ENCODE peak calls at places on chromosome 10, in seven cellular contexts. One of them, this sample, is unnamed. For H3K4me1 and H3K36me3, the result is how much of the 10 kb centered on the place peaks cover.

GRCh38 chr10:29141761-29142160 is 147.1 kb upstream of the LYZL1 start:
- DNase-seq in iPS DF 6.9: no peak
- DNase-seq in NT2/D1: no peak
- DNase-seq in CD8-positive, alpha-beta memory T cell: no peak
- DNase-seq in IMR-90: no peak
- DNase-seq in left lung: no peak
- DNase-seq in RWPE2: no peak
- DNase-seq in this sample: no peak

GRCh38 chr10:89022734-89023133 is 32.1 kb downstream of the FAS start:
- DNase-seq in iPS DF 6.9: no peak
- DNase-seq in NT2/D1: no peak
- DNase-seq in CD8-positive, alpha-beta memory T cell: no peak
- DNase-seq in IMR-90: no peak
- DNase-seq in left lung: no peak
- DNase-seq in RWPE2: no peak
- DNase-seq in this sample: no peak

GRCh38 chr10:96236090-96236478 is 35.3 kb downstream of the BLNK start:
- DNase-seq in iPS DF 6.9: no peak
- DNase-seq in NT2/D1: no peak
- DNase-seq in CD8-positive, alpha-beta memory T cell: no peak
- DNase-seq in IMR-90: no peak
- DNase-seq in left lung: peak
- DNase-seq in RWPE2: no peak
- DNase-seq in this sample: no peak

GRCh38 chr10:78664929-78665525 is 403.7 kb upstream of the ZMIZ1 start:
- DNase-seq in iPS DF 6.9: peak
- DNase-seq in NT2/D1: peak
- DNase-seq in CD8-positive, alpha-beta memory T cell: no peak
- DNase-seq in IMR-90: peak
- DNase-seq in left lung: no peak
- DNase-seq in RWPE2: no peak
- DNase-seq in this sample: no peak

GRCh38 chr10:58576736-58577366 is 64.2 kb downstream of the BICC1 start:
- DNase-seq in iPS DF 6.9: no peak
- DNase-seq in NT2/D1: no peak
- DNase-seq in CD8-positive, alpha-beta memory T cell: no peak
- DNase-seq in IMR-90: no peak
- DNase-seq in left lung: no peak
- DNase-seq in RWPE2: no peak
- DNase-seq in this sample: no peak

GRCh38 chr10:114413398-114413797 is 9.1 kb upstream of the AFAP1L2 start:
- DNase-seq in iPS DF 6.9: no peak
- DNase-seq in NT2/D1: no peak
- DNase-seq in CD8-positive, alpha-beta memory T cell: no peak
- DNase-seq in IMR-90: no peak
- DNase-seq in left lung: peak
- DNase-seq in RWPE2: peak
- DNase-seq in this sample: peak

GRCh38 chr10:73586583-73586984 is 4.6 kb downstream of the USP54 start:
- DNase-seq in iPS DF 6.9: no peak
- DNase-seq in NT2/D1: no peak
- DNase-seq in CD8-positive, alpha-beta memory T cell: no peak
- DNase-seq in IMR-90: peak
- DNase-seq in left lung: no peak
- DNase-seq in RWPE2: no peak
- DNase-seq in this sample: peak

GRCh38 chr10:132403511-132404168 is 6.6 kb downstream of the PWWP2B start:
- DNase-seq in iPS DF 6.9: no peak
- DNase-seq in NT2/D1: no peak
- DNase-seq in CD8-positive, alpha-beta memory T cell: no peak
- DNase-seq in IMR-90: no peak
- DNase-seq in left lung: peak
- DNase-seq in RWPE2: no peak
- DNase-seq in this sample: peak

GRCh38 chr10:79377557-79378382 is 30.5 kb downstream of the PPIF start:
- DNase-seq in iPS DF 6.9: no peak
- DNase-seq in NT2/D1: no peak
- DNase-seq in CD8-positive, alpha-beta memory T cell: no peak
- DNase-seq in IMR-90: no peak
- DNase-seq in left lung: no peak
- DNase-seq in RWPE2: no peak
- DNase-seq in this sample: no peak

GRCh38 chr10:71877818-71878217 is 26.8 kb upstream of the PSAP start:
- DNase-seq in iPS DF 6.9: no peak
- DNase-seq in NT2/D1: no peak
- DNase-seq in CD8-positive, alpha-beta memory T cell: no peak
- DNase-seq in IMR-90: no peak
- DNase-seq in left lung: no peak
- DNase-seq in RWPE2: no peak
- DNase-seq in this sample: no peak

GRCh38 chr10:87093461-87094372 is 926 bp downstream of the GLUD1 start:
- DNase-seq in iPS DF 6.9: no peak
- DNase-seq in NT2/D1: peak
- DNase-seq in CD8-positive, alpha-beta memory T cell: peak
- DNase-seq in IMR-90: peak
- DNase-seq in left lung: peak
- DNase-seq in RWPE2: peak
- DNase-seq in this sample: peak

GRCh38 chr10:94042001-94042813 is 48.5 kb downstream of the PLCE1 start:
- DNase-seq in iPS DF 6.9: no peak
- DNase-seq in NT2/D1: no peak
- DNase-seq in CD8-positive, alpha-beta memory T cell: no peak
- DNase-seq in IMR-90: peak
- DNase-seq in left lung: no peak
- DNase-seq in RWPE2: no peak
- DNase-seq in this sample: no peak

GRCh38 chr10:22624289-22624738 is 90.1 kb downstream of the PIP4K2A start:
- DNase-seq in iPS DF 6.9: no peak
- DNase-seq in NT2/D1: no peak
- DNase-seq in CD8-positive, alpha-beta memory T cell: peak
- DNase-seq in IMR-90: peak
- DNase-seq in left lung: no peak
- DNase-seq in RWPE2: no peak
- DNase-seq in this sample: no peak

GRCh38 chr10:70714245-70714644 is 41.9 kb downstream of the ADAMTS14 start:
- DNase-seq in iPS DF 6.9: no peak
- DNase-seq in NT2/D1: no peak
- DNase-seq in CD8-positive, alpha-beta memory T cell: no peak
- DNase-seq in IMR-90: no peak
- DNase-seq in left lung: no peak
- DNase-seq in RWPE2: no peak
- DNase-seq in this sample: no peak

GRCh38 chr10:91665842-91666241 is 33.0 kb upstream of the PPP1R3C start:
- DNase-seq in iPS DF 6.9: no peak
- DNase-seq in NT2/D1: no peak
- DNase-seq in CD8-positive, alpha-beta memory T cell: no peak
- DNase-seq in IMR-90: peak
- DNase-seq in left lung: no peak
- DNase-seq in RWPE2: no peak
- DNase-seq in this sample: no peak

GRCh38 chr10:100334762-100335161 is 4.7 kb upstream of the PKD2L1 start:
- DNase-seq in iPS DF 6.9: no peak
- DNase-seq in NT2/D1: no peak
- DNase-seq in CD8-positive, alpha-beta memory T cell: no peak
- DNase-seq in IMR-90: no peak
- DNase-seq in left lung: no peak
- DNase-seq in RWPE2: no peak
- DNase-seq in this sample: no peak

GRCh38 chr10:88707429-88708110 is 1.5 kb downstream of the LIPK start:
- DNase-seq in iPS DF 6.9: no peak
- DNase-seq in NT2/D1: no peak
- DNase-seq in CD8-positive, alpha-beta memory T cell: no peak
- DNase-seq in IMR-90: peak
- DNase-seq in left lung: no peak
- DNase-seq in RWPE2: no peak
- DNase-seq in this sample: no peak

GRCh38 chr10:133261726-133262325 is 14.8 kb downstream of the ADAM8 start:
- DNase-seq in iPS DF 6.9: no peak
- DNase-seq in NT2/D1: no peak
- DNase-seq in CD8-positive, alpha-beta memory T cell: peak
- DNase-seq in IMR-90: peak
- DNase-seq in left lung: peak
- DNase-seq in RWPE2: no peak
- DNase-seq in this sample: peak

GRCh38 chr10:88687853-88688467 is 18.1 kb upstream of the LIPK start:
- DNase-seq in iPS DF 6.9: no peak
- DNase-seq in NT2/D1: no peak
- DNase-seq in CD8-positive, alpha-beta memory T cell: peak
- DNase-seq in IMR-90: peak
- DNase-seq in left lung: no peak
- DNase-seq in RWPE2: no peak
- DNase-seq in this sample: no peak

GRCh38 chr10:3780056-3780765 is 4.8 kb downstream of the KLF6 start:
- DNase-seq in iPS DF 6.9: no peak
- DNase-seq in NT2/D1: no peak
- DNase-seq in CD8-positive, alpha-beta memory T cell: no peak
- DNase-seq in IMR-90: peak
- DNase-seq in left lung: no peak
- DNase-seq in RWPE2: no peak
- DNase-seq in this sample: no peak
- H3K4me1 ChIP-seq in iPS DF 6.9: under half
- H3K4me1 ChIP-seq in NT2/D1: under half
- H3K4me1 ChIP-seq in CD8-positive, alpha-beta memory T cell: half or more
- H3K4me1 ChIP-seq in IMR-90: under half
- H3K4me1 ChIP-seq in left lung: half or more
- H3K4me1 ChIP-seq in RWPE2: half or more
- H3K4me1 ChIP-seq in this sample: half or more

DNA sequence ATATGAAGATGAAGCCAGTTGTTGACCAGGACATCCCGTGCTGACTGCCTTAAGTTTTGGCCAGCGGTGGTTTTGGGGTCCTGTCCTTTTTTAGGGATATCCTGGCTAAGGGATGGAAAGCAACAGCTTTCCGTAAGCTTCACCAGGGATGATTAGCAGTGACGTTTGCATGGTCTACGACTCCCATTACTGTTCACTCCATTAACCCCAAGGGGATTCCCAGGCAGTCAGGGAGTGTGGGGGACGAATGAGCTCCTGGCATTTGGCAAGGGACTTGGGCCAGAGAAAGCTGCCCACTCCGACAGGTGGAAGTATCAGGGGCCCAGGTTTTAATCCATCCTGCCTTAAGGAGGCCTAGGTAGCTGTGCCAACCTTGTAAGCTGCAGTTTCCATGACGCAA is 66.8 kb downstream of the ITGB1 start:
- DNase-seq in iPS DF 6.9: no peak
- DNase-seq in NT2/D1: no peak
- DNase-seq in CD8-positive, alpha-beta memory T cell: no peak
- DNase-seq in IMR-90: no peak
- DNase-seq in left lung: no peak
- DNase-seq in RWPE2: no peak
- DNase-seq in this sample: no peak
- H3K36me3 ChIP-seq in iPS DF 6.9: under half
- H3K36me3 ChIP-seq in NT2/D1: under half
- H3K36me3 ChIP-seq in CD8-positive, alpha-beta memory T cell: under half
- H3K36me3 ChIP-seq in IMR-90: under half
- H3K36me3 ChIP-seq in left lung: under half
- H3K36me3 ChIP-seq in RWPE2: under half
- H3K36me3 ChIP-seq in this sample: under half

GRCh38 chr10:14660872-14661271 is 113.8 kb downstream of the FAM107B start:
- DNase-seq in iPS DF 6.9: no peak
- DNase-seq in NT2/D1: no peak
- DNase-seq in CD8-positive, alpha-beta memory T cell: no peak
- DNase-seq in IMR-90: no peak
- DNase-seq in left lung: no peak
- DNase-seq in RWPE2: no peak
- DNase-seq in this sample: no peak

GRCh38 chr10:14656052-14656451 is 118.6 kb downstream of the FAM107B start:
- DNase-seq in iPS DF 6.9: no peak
- DNase-seq in NT2/D1: no peak
- DNase-seq in CD8-positive, alpha-beta memory T cell: no peak
- DNase-seq in IMR-90: no peak
- DNase-seq in left lung: no peak
- DNase-seq in RWPE2: no peak
- DNase-seq in this sample: no peak

GRCh38 chr10:14661818-14662217 is 112.9 kb downstream of the FAM107B start:
- DNase-seq in iPS DF 6.9: no peak
- DNase-seq in NT2/D1: no peak
- DNase-seq in CD8-positive, alpha-beta memory T cell: no peak
- DNase-seq in IMR-90: no peak
- DNase-seq in left lung: no peak
- DNase-seq in RWPE2: no peak
- DNase-seq in this sample: no peak

GRCh38 chr10:14658331-14659122 is 116.2 kb downstream of the FAM107B start:
- DNase-seq in iPS DF 6.9: no peak
- DNase-seq in NT2/D1: no peak
- DNase-seq in CD8-positive, alpha-beta memory T cell: no peak
- DNase-seq in IMR-90: peak
- DNase-seq in left lung: no peak
- DNase-seq in RWPE2: no peak
- DNase-seq in this sample: no peak

DNA sequence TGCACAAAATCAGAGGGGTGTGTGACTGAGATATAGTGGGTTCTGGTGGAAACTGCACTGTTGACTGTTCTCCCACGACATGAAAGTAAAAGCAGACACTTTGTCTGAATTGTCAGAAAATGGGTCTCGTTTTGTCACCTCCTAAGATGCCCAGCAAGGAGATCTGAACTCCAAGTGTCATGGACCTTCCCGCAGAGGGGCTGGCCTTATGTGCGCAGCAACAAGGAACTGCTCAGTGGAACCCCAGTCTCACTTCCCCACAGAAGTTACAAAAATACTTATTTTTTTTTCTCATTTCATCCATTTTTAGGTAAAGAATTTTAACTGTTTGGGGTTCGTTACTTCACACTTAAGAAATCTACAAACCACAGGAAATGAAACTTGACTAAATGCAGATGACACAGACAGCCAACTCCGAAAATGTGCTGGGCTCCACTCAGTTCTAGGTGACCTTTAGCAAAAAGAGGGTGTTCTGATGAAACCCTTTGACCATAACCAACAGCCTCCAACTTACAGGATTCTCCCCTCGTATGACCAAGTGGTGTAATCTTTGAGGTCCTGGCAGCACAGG is 115.0 kb downstream of the FAM107B start:
- DNase-seq in iPS DF 6.9: no peak
- DNase-seq in NT2/D1: no peak
- DNase-seq in CD8-positive, alpha-beta memory T cell: no peak
- DNase-seq in IMR-90: no peak
- DNase-seq in left lung: peak
- DNase-seq in RWPE2: no peak
- DNase-seq in this sample: no peak
- H3K4me1 ChIP-seq in iPS DF 6.9: under half
- H3K4me1 ChIP-seq in NT2/D1: under half
- H3K4me1 ChIP-seq in CD8-positive, alpha-beta memory T cell: under half
- H3K4me1 ChIP-seq in IMR-90: under half
- H3K4me1 ChIP-seq in left lung: half or more
- H3K4me1 ChIP-seq in RWPE2: under half
- H3K4me1 ChIP-seq in this sample: under half

GRCh38 chr10:62826275-62826674 is 10.1 kb upstream of the EGR2 start:
- DNase-seq in iPS DF 6.9: no peak
- DNase-seq in NT2/D1: no peak
- DNase-seq in CD8-positive, alpha-beta memory T cell: no peak
- DNase-seq in IMR-90: no peak
- DNase-seq in left lung: no peak
- DNase-seq in RWPE2: no peak
- DNase-seq in this sample: no peak

GRCh38 chr10:62831346-62831745 is 15.2 kb upstream of the EGR2 start:
- DNase-seq in iPS DF 6.9: no peak
- DNase-seq in NT2/D1: no peak
- DNase-seq in CD8-positive, alpha-beta memory T cell: no peak
- DNase-seq in IMR-90: peak
- DNase-seq in left lung: no peak
- DNase-seq in RWPE2: no peak
- DNase-seq in this sample: no peak

GRCh38 chr10:62830577-62831122 is 14.5 kb upstream of the EGR2 start:
- DNase-seq in iPS DF 6.9: no peak
- DNase-seq in NT2/D1: no peak
- DNase-seq in CD8-positive, alpha-beta memory T cell: no peak
- DNase-seq in IMR-90: no peak
- DNase-seq in left lung: no peak
- DNase-seq in RWPE2: no peak
- DNase-seq in this sample: no peak

GRCh38 chr10:62829622-62830021 is 13.5 kb upstream of the EGR2 start:
- DNase-seq in iPS DF 6.9: no peak
- DNase-seq in NT2/D1: no peak
- DNase-seq in CD8-positive, alpha-beta memory T cell: no peak
- DNase-seq in IMR-90: no peak
- DNase-seq in left lung: no peak
- DNase-seq in RWPE2: no peak
- DNase-seq in this sample: no peak
- H3K36me3 ChIP-seq in iPS DF 6.9: under half
- H3K36me3 ChIP-seq in NT2/D1: under half
- H3K36me3 ChIP-seq in CD8-positive, alpha-beta memory T cell: under half
- H3K36me3 ChIP-seq in IMR-90: under half
- H3K36me3 ChIP-seq in left lung: under half
- H3K36me3 ChIP-seq in RWPE2: under half
- H3K36me3 ChIP-seq in this sample: under half

This sample was measured in adrenal gland.